ENCODE peak calls at places on chromosome 1, in four cellular contexts. D is transverse colon; M is CD8-positive, alpha-beta T cell; A is IMR-90. H is an unnamed sample.

GRCh38 chr1:204484948-204485347 is 9.7 kb downstream of the PIK3C2B start:
- DNase-seq in D (no peak), M (no peak), A (no peak), H (no peak)

GRCh38 chr1:22850681-22851080 is 122.0 kb downstream of the LACTBL1 start:
- DNase-seq in D (peak; percentile 39), M (no peak), A (peak; percentile 31), H (peak; percentile 53)

GRCh38 chr1:201022824-201023516 is 544 bp downstream of the KIF21B start:
- DNase-seq in D (peak; percentile 42), M (no peak), A (no peak), H (peak; percentile 25)

GRCh38 chr1:55088413-55088812 is 49.1 kb downstream of the PCSK9 start:
- DNase-seq in D (no peak), M (no peak), A (no peak), H (no peak)

GRCh38 chr1:152160553-152160952 is 1.5 kb upstream of the RPTN start:
- DNase-seq in D (no peak), M (no peak), A (no peak), H (no peak)

GRCh38 chr1:100184536-100184935 is 6.5 kb upstream of the LRRC39 start:
- DNase-seq in D (no peak), M (no peak), A (no peak), H (no peak)

GRCh38 chr1:10253755-10254154 is 43.4 kb downstream of the KIF1B start:
- DNase-seq in D (no peak), M (no peak), A (peak; percentile 90), H (peak; percentile 20)

GRCh38 chr1:203464743-203465142 is 10.9 kb upstream of the PRELP start:
- DNase-seq in D (no peak), M (no peak), A (no peak), H (no peak)

GRCh38 chr1:109488696-109489095 is 5.0 kb downstream of the ATXN7L2 start:
- DNase-seq in D (no peak), M (no peak), A (no peak), H (no peak)

GRCh38 chr1:56508523-56508983 is 70.8 kb downstream of the PLPP3 start:
- DNase-seq in D (peak; percentile 79), M (no peak), A (peak; percentile 53), H (peak; percentile 86)

GRCh38 chr1:40901886-40902633 is 39.9 kb upstream of the CITED4 start:
- DNase-seq in D (no peak), M (no peak), A (peak; percentile 77), H (no peak)

GRCh38 chr1:210076620-210077019 is 138.6 kb downstream of the SYT14 start:
- DNase-seq in D (no peak), M (no peak), A (no peak), H (no peak)

GRCh38 chr1:155131285-155131684 is 3.6 kb downstream of the EFNA1 start:
- DNase-seq in D (no peak), M (no peak), A (no peak), H (peak; percentile 91)

GRCh38 chr1:32240140-32240951 is 6.7 kb upstream of the FAM167B start:
- DNase-seq in D (peak; percentile 87), M (peak; percentile 42), A (peak; percentile 39), H (peak; percentile 90)

GRCh38 chr1:58881471-58881994 is 97.7 kb upstream of the JUN start:
- DNase-seq in D (peak; percentile 83), M (no peak), A (peak; percentile 82), H (peak; percentile 86)

GRCh38 chr1:199909137-199909536 is 118.4 kb upstream of the NR5A2 start:
- DNase-seq in D (no peak), M (no peak), A (no peak), H (no peak)

DNA sequence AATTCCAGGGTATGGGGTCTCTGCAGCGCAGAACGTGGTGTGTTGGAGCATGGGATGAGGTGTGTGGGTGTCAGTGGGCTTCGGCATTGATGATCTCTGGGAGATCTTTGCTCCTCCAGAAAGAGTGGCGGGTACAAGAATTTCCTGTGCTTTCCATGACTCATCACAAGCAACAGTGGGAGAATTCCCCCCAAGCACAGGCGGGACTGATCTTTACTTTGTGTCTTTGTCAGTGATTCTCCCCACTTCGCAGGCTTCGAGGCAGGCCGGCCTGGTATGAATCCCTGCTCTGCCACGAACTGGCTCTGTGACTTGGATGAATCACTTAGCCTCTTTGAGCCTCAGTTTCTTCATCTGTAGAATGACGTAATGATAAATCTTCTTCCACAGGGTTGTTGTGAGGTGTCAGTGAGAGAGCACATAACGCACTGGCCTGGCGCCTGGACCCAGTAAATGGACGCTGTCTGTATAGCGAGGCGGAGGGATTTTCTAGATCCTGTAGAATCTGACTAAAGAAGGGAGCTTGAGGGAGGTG is 2.0 kb downstream of the OPRD1 start:
- DNase-seq in D (no peak), M (no peak), A (no peak), H (no peak)
- H3K27me3 ChIP-seq in D (peaks cover 88% of the 10 kb centered on the region), M (no peaks in the 10 kb centered on the region), A (peaks cover 89% of the 10 kb centered on the region), H (no peaks in the 10 kb centered on the region)

DNA sequence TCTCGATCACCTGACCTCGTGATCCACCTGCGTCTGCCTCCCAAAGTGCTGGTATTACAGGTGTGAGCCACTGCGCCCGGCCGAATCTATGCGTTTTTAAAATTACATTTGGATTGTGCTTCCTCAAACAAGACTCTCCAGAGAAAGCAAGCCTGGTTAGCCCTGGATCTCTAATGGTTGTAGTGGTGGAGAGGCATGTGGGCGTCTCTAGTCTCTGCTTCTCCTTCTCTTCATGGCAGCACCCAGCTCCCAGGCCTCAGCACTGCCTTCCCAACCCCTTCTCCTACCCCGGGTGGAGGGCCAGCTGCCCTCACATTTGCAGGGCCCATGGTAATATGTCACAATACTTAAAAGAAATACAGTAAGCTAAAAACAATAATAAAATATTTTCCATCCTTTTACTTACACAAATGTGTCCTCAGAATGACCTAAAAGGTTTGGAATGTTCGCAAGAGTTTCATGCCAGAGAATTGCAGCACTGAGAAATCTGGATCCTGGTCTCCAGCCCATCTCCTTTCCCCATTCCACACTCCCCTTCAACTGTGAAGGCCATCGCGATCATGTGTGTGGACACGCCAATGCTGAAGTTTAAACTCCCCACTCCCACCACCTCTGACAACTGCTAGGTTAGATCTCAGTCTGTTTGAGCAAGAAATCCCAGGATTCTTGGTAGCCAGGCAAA is 7.0 kb downstream of the OR14I1 start:
- DNase-seq in D (no peak), M (no peak), A (peak; percentile 5), H (no peak)
- H3K9me3 ChIP-seq in D (no peaks in the 10 kb centered on the region), M (no peaks in the 10 kb centered on the region), A (peaks cover 24% of the 10 kb centered on the region), H (no peaks in the 10 kb centered on the region)

GRCh38 chr1:19643113-19643512 is 998 bp upstream of the NBL1 start:
- DNase-seq in D (peak; percentile 87), M (no peak), A (no peak), H (no peak)
- H3K27me3 ChIP-seq in D (no peaks in the 10 kb centered on the region), M (no peaks in the 10 kb centered on the region), A (no peaks in the 10 kb centered on the region), H (no peaks in the 10 kb centered on the region)

GRCh38 chr1:248627971-248628844 is 6.7 kb downstream of the OR2T11 start:
- DNase-seq in D (no peak), M (no peak), A (no peak), H (no peak)

GRCh38 chr1:248625971-248626370 is 8.9 kb downstream of the OR2T11 start:
- DNase-seq in D (no peak), M (no peak), A (no peak), H (no peak)

GRCh38 chr1:248622491-248623106 is 12.3 kb downstream of the OR2T11 start:
- DNase-seq in D (no peak), M (no peak), A (peak; percentile 0), H (peak; percentile 19)

GRCh38 chr1:248630551-248630950 is 4.3 kb downstream of the OR2T11 start:
- DNase-seq in D (no peak), M (no peak), A (no peak), H (no peak)

DNA sequence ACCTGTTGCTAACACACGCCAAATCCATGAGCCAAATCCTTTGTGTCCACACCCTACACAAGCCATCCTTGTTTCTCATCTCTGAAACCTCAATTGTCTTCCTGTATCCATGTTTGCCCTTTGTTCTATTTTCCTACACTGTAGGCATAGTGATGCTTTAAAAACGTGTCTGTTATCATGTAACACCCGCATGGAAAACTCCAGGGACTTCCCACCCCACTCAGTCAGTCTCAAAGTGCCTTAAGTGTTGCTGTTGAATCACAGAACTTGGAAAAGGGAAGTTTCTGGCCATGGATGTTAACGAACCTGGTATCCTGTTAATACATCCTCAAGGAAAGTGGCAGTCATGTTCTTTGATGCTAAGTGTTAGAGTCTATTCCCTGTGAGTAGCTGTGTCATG is 9.7 kb downstream of the OR2T11 start:
- DNase-seq in D (no peak), M (no peak), A (no peak), H (no peak)
- H3K9me3 ChIP-seq in D (no peaks in the 10 kb centered on the region), M (no peaks in the 10 kb centered on the region), A (no peaks in the 10 kb centered on the region), H (no peaks in the 10 kb centered on the region)

GRCh38 chr1:150009604-150010387 is 730 bp downstream of the OTUD7B start:
- DNase-seq in D (peak; percentile 36), M (peak; percentile 6), A (peak; percentile 90), H (peak; percentile 61)
- H3K27me3 ChIP-seq in D (no peaks in the 10 kb centered on the region), M (no peaks in the 10 kb centered on the region), A (no peaks in the 10 kb centered on the region), H (no peaks in the 10 kb centered on the region)

GRCh38 chr1:19480282-19480681 is 5.1 kb downstream of the CAPZB start:
- DNase-seq in D (no peak), M (no peak), A (no peak), H (no peak)
- H3K9me3 ChIP-seq in D (no peaks in the 10 kb centered on the region), M (no peaks in the 10 kb centered on the region), A (no peaks in the 10 kb centered on the region), H (no peaks in the 10 kb centered on the region)

GRCh38 chr1:3065797-3066196 is 3.2 kb upstream of the PRDM16 start:
- DNase-seq in D (no peak), M (no peak), A (no peak), H (no peak)

GRCh38 chr1:3066250-3066711 is 2.7 kb upstream of the PRDM16 start:
- DNase-seq in D (peak; percentile 6), M (no peak), A (no peak), H (peak; percentile 85)

GRCh38 chr1:3067671-3068399 is 1.2 kb upstream of the PRDM16 start:
- DNase-seq in D (no peak), M (no peak), A (no peak), H (no peak)

GRCh38 chr1:3067301-3067670 is 1.7 kb upstream of the PRDM16 start:
- DNase-seq in D (no peak), M (no peak), A (no peak), H (peak; percentile 42)

GRCh38 chr1:3066826-3067225 is 2.2 kb upstream of the PRDM16 start:
- DNase-seq in D (no peak), M (no peak), A (no peak), H (peak; percentile 18)
- H3K27me3 ChIP-seq in D (peaks cover 94% of the 10 kb centered on the region), M (peaks cover 6% of the 10 kb centered on the region), A (peaks cover 75% of the 10 kb centered on the region), H (no peaks in the 10 kb centered on the region)

DNA sequence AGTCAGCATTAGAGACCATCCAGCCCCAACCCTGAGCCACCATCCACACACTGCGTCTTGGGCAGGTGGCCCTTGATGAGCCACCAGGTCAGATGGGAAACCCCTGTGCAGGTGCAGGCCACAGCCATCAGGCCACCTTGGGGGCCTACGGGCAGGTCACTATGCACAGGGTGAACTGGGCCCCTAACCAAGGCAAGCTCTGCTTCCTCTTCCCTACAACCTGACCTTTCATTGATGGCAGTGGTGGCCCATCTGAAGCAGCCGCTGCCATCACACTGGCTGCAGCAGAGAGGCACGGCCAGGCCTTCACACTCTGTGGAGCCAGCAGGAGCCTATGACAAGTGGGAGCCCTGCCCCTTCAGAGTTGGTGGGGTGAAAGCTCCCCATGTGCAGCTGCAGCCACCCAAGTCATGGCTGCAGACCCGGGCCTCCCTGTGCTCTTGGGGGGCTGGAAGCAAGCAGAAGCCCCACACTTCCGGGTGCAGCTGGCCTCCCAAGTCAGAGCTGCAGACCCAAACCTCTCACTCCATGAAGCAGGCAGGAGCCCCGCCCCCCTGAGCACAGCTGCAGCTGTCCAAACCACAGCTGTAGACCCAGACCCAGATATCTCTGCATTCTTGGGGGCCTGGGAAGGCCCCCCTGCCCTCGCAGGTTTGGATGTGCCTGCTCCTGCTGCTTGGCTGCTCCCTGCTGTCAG is 681.5 kb downstream of the MATN1 start:
- DNase-seq in D (no peak), M (no peak), A (no peak), H (no peak)
- H3K9me3 ChIP-seq in D (no peaks in the 10 kb centered on the region), M (no peaks in the 10 kb centered on the region), A (no peaks in the 10 kb centered on the region), H (peaks cover 8% of the 10 kb centered on the region)

H was measured in body of pancreas.